ENCODE peak calls at places on chromosomes 2 and 18, in ten cellular contexts. I is A549; H is transverse colon; L is endodermal cell; D is ovary; E is CD8-positive, alpha-beta T cell; S is WERI-Rb-1; C is GM12878; V is HCT116; B is esophagus squamous epithelium. Z is an unnamed sample.

GRCh38 chr2:217383620-217384019 is 523.8 kb upstream of the TNP1 start:
- DNase-seq in I (no peak), D (peak; percentile 71), B (no peak), V (no peak), H (no peak), L (no peak), E (no peak), S (no peak), C (no peak), Z (no peak)

GRCh38 chr18:57780318-57781127 is 22.6 kb downstream of the ATP8B1 start:
- DNase-seq in C (peak; percentile 17), I (no peak), V (no peak), E (no peak), L (no peak), B (no peak), D (no peak), H (no peak), S (no peak), Z (no peak)

GRCh38 chr2:78540255-78540654 is 485.2 kb upstream of the REG3G start:
- DNase-seq in I (no peak), S (no peak), V (no peak), C (no peak), D (no peak), L (no peak), H (no peak), E (no peak), B (no peak), Z (no peak)

GRCh38 chr2:239832101-239832994 is 192.8 kb downstream of the NDUFA10 start:
- DNase-seq in L (peak; percentile 13), V (no peak), H (no peak), I (no peak), E (peak; percentile 36), D (no peak), S (no peak), B (no peak), C (no peak), Z (no peak)

GRCh38 chr18:66334534-66334933 is 269.4 kb downstream of the CDH19 start:
- DNase-seq in S (no peak), H (no peak), E (no peak), L (no peak), V (no peak), C (no peak), I (no peak), D (no peak), B (no peak), Z (no peak)

GRCh38 chr2:118032169-118033013 is 18.5 kb upstream of the CCDC93 start:
- DNase-seq in S (peak; percentile 10), E (no peak), B (no peak), I (peak; percentile 29), L (peak; percentile 71), D (peak; percentile 27), V (no peak), C (no peak), H (peak; percentile 34), Z (no peak)

GRCh38 chr2:55721601-55722215 is 28.1 kb upstream of the PNPT1 start:
- DNase-seq in H (no peak), B (no peak), L (no peak), V (no peak), S (no peak), E (no peak), I (no peak), D (no peak), C (no peak), Z (no peak)

GRCh38 chr2:11097988-11098387 is 57.3 kb upstream of the SLC66A3 start:
- DNase-seq in S (no peak), E (no peak), L (no peak), B (no peak), V (no peak), C (no peak), I (no peak), H (no peak), D (no peak), Z (no peak)

GRCh38 chr2:207561386-207562080 is 31.8 kb downstream of the CREB1 start:
- DNase-seq in H (no peak), B (no peak), V (no peak), I (no peak), S (no peak), E (no peak), D (no peak), L (no peak), C (no peak), Z (no peak)

GRCh38 chr2:40591785-40592184 is 139.9 kb upstream of the SLC8A1 start:
- DNase-seq in H (no peak), C (no peak), S (no peak), D (no peak), B (no peak), E (no peak), L (no peak), I (no peak), V (no peak), Z (no peak)

GRCh38 chr2:30354621-30355020 is 92.4 kb upstream of the LCLAT1 start:
- DNase-seq in D (no peak), E (no peak), I (no peak), S (no peak), H (no peak), L (no peak), B (no peak), C (no peak), V (no peak), Z (no peak)

GRCh38 chr18:26089247-26090129 is 925 bp downstream of the SS18 start:
- DNase-seq in D (no peak), L (no peak), H (no peak), S (no peak), V (no peak), B (no peak), E (no peak), C (no peak), I (no peak), Z (no peak)

GRCh38 chr2:191265311-191266170 is 20.3 kb downstream of the MYO1B start:
- DNase-seq in L (no peak), S (no peak), H (peak; percentile 22), D (no peak), I (no peak), E (no peak), B (no peak), V (no peak), C (no peak), Z (no peak)

GRCh38 chr2:178391701-178392100 is 59.3 kb downstream of the PRKRA start:
- DNase-seq in V (no peak), C (no peak), S (no peak), E (no peak), I (no peak), B (no peak), D (no peak), H (no peak), L (no peak), Z (no peak)

DNA sequence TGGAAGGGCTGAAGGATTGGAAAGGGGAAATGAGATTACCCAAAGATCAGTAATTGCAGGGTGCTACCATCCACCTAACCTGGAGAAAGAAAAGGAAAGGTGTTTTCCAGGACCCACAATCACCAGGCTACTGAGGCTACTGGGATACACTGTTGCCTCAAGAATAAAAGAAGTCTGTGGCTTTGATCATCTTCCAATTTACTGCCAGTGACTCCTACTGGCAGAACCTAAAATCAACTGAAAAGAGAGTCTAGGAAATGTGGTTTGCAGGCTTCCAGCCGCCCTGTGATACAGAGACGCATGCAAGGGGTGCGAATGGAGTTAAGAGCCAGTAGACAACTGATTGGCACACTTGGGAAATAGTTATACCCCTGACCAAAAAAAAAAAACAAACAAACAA is 16.6 kb upstream of the TTL start:
- DNase-seq in D (no peak), I (peak; percentile 18), H (no peak), V (no peak), L (no peak), B (no peak), E (no peak), S (no peak), C (no peak), Z (no peak)
- TF ChIP-seq CTCF in D (no peak), I (no peak), H (no peak), V (peak; percentile 10), L (peak; percentile 68), B (no peak), E (no peak), S (peak; percentile 39), C (peak; percentile 3), Z (no peak)

GRCh38 chr2:68907923-68908253 is 36.7 kb upstream of the BMP10 start:
- DNase-seq in S (no peak), H (no peak), D (no peak), I (no peak), B (no peak), L (no peak), E (no peak), C (no peak), V (no peak), Z (no peak)

GRCh38 chr2:68908392-68908970 is 37.3 kb upstream of the BMP10 start:
- DNase-seq in E (peak; percentile 86), C (peak; percentile 68), D (peak; percentile 71), V (peak; percentile 76), H (peak; percentile 88), S (no peak), L (peak; percentile 80), I (peak; percentile 57), B (peak; percentile 11), Z (peak; percentile 81)

GRCh38 chr2:68901561-68901960 is 30.4 kb upstream of the BMP10 start:
- DNase-seq in B (no peak), E (no peak), H (no peak), S (no peak), D (no peak), L (no peak), C (no peak), V (no peak), I (no peak), Z (no peak)

GRCh38 chr2:68907232-68907922 is 36.2 kb upstream of the BMP10 start:
- DNase-seq in L (no peak), D (no peak), V (no peak), I (no peak), E (no peak), S (no peak), B (no peak), C (no peak), H (no peak), Z (no peak)

GRCh38 chr2:68905116-68905515 is 33.9 kb upstream of the BMP10 start:
- DNase-seq in B (no peak), V (no peak), C (no peak), D (no peak), L (no peak), E (no peak), I (no peak), H (no peak), S (no peak), Z (no peak)
- H3K27ac ChIP-seq in B (no peak overlapping the region), V (no peak overlapping the region), C (no peak overlapping the region), D (no peak overlapping the region), L (no peak overlapping the region), E (no peak overlapping the region), I (no peak overlapping the region), H (no peak overlapping the region), S (no peak overlapping the region), Z (no peak overlapping the region)

DNA sequence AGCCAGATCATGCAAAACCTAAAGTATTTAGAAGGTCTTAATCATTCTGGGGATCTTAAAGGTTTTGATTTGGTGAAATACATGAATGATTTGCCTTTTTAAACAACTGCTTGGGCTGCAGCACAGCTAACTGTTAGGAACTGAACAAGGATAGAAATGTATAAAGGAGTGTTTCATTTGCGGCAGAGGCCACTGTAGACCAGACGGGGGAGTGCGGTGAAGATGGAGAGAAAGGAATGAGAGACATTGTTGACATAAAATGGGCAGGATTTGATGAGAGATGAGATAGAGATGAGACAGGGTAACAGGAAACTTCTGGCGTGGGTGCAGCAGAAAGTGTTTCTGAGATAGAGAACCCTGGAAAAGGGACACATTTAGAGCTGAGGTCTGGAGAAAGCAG is 308.1 kb downstream of the TMX3 start:
- DNase-seq in C (no peak), B (no peak), H (no peak), V (no peak), E (no peak), S (no peak), D (no peak), I (no peak), L (no peak), Z (no peak)
- TF ChIP-seq CTCF in C (no peak), B (no peak), H (no peak), V (no peak), E (no peak), S (no peak), D (no peak), I (no peak), L (peak; percentile 10), Z (no peak)

GRCh38 chr2:163210430-163210918 is 371.9 kb upstream of the KCNH7 start:
- DNase-seq in E (no peak), L (no peak), V (no peak), I (no peak), S (no peak), D (no peak), C (no peak), B (no peak), H (no peak), Z (no peak)
- H3K27ac ChIP-seq in E (no peak overlapping the region), L (no peak overlapping the region), V (no peak overlapping the region), I (peak overlapping the region; percentile 37), S (no peak overlapping the region), D (no peak overlapping the region), C (no peak overlapping the region), B (no peak overlapping the region), H (no peak overlapping the region), Z (no peak overlapping the region)

Z was measured in lung.